ENCODE peak calls at places on chromosomes 11 and 22, in seven cellular contexts. L, U, B, Q, T, S and M are unnamed samples.

GRCh38 chr11:10659339-10660216 is 34.0 kb downstream of the IRAG1 start:
- DNase-seq in L (peak; percentile 73), U (no peak), B (no peak), Q (peak; percentile 77), T (peak; percentile 68), S (no peak), M (peak; percentile 75)

GRCh38 chr22:16601437-16602223 is 9.0 kb upstream of the CCT8L2 start:
- DNase-seq in L (no peak), U (peak; percentile 12), B (no peak), Q (no peak), T (peak; percentile 15), S (no peak), M (no peak)

GRCh38 chr22:24926428-24926725 is 20.1 kb downstream of the LHFPL7 start:
- DNase-seq in L (no peak), U (no peak), B (no peak), Q (no peak), T (no peak), S (no peak), M (no peak)

GRCh38 chr11:86606849-86607481 is 65.5 kb downstream of the ME3 start:
- DNase-seq in L (no peak), U (no peak), B (no peak), Q (no peak), T (no peak), S (no peak), M (no peak)

GRCh38 chr11:130798280-130798679 is 118.0 kb downstream of the SNX19 start:
- DNase-seq in L (peak; percentile 99), U (no peak), B (no peak), Q (no peak), T (no peak), S (no peak), M (no peak)

GRCh38 chr11:128095459-128096096 is 491.8 kb downstream of the ETS1 start:
- DNase-seq in L (peak; percentile 83), U (no peak), B (no peak), Q (no peak), T (no peak), S (no peak), M (no peak)

GRCh38 chr11:78851883-78852586 is 277.4 kb upstream of the NARS2 start:
- DNase-seq in L (no peak), U (no peak), B (no peak), Q (no peak), T (no peak), S (no peak), M (peak; percentile 25)

GRCh38 chr11:12389676-12390075 is 12.3 kb downstream of the PARVA start:
- DNase-seq in L (peak; percentile 97), U (no peak), B (no peak), Q (no peak), T (no peak), S (no peak), M (no peak)

GRCh38 chr11:10876168-10876567 is 18.3 kb upstream of the ZBED5 start:
- DNase-seq in L (no peak), U (no peak), B (no peak), Q (no peak), T (no peak), S (no peak), M (no peak)

GRCh38 chr11:121762820-121763219 is 310.1 kb upstream of the SORL1-AS1 start:
- DNase-seq in L (peak; percentile 8), U (no peak), B (no peak), Q (no peak), T (peak; percentile 29), S (no peak), M (peak; percentile 7)

GRCh38 chr11:2932850-2933251 is 3.6 kb upstream of the PHLDA2 start:
- DNase-seq in L (peak; percentile 87), U (no peak), B (no peak), Q (no peak), T (no peak), S (no peak), M (no peak)

GRCh38 chr11:2934611-2935239 is 5.5 kb upstream of the PHLDA2 start:
- DNase-seq in L (no peak), U (no peak), B (no peak), Q (no peak), T (no peak), S (no peak), M (no peak)

GRCh38 chr11:2934057-2934550 is 4.9 kb upstream of the PHLDA2 start:
- DNase-seq in L (no peak), U (no peak), B (no peak), Q (no peak), T (no peak), S (no peak), M (no peak)

GRCh38 chr11:2931771-2932738 is 2.8 kb upstream of the PHLDA2 start:
- DNase-seq in L (peak; percentile 22), U (peak; percentile 15), B (no peak), Q (no peak), T (no peak), S (no peak), M (no peak)

DNA sequence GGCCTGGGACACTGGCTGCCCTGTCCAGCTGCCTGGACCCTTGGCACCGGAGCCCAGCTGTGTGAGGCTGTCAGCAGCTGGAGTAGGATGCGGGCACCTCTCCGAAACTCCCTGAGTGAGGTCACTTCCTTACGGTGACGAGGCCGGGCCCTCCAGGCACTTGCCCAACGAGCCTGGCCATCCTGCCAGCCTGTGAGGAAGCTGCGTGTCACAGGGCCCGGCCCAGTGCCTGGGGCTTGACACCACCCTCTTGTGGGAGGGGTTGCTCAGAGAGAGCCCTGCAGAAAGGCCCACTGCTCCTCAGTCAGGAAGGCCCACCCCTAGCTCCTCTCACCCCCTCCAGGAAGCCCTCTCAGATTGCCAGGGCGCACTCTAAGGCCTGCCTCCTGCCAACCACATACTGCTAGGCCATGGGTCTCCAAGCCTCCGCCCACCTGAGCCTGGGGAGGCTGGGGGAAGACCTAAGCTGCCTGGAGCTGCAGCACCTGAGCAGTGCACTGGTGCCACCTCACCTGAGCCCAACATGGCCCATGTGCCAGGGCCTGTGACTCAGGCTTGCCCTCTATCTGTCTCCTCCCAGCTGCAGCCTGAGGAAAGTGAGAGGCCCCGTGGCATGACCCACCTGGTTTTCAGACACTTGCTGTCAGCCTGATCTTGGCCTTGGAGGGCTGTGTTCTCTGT is 4.3 kb upstream of the PHLDA2 start:
- DNase-seq in L (peak; percentile 98), U (no peak), B (peak; percentile 62), Q (peak; percentile 84), T (no peak), S (no peak), M (peak; percentile 72)
- H3K4me3 ChIP-seq in L (no peak overlapping the region), U (no peak overlapping the region), B (no peak overlapping the region), Q (no peak overlapping the region), T (no peak overlapping the region), S (no peak overlapping the region), M (no peak overlapping the region)

DNA sequence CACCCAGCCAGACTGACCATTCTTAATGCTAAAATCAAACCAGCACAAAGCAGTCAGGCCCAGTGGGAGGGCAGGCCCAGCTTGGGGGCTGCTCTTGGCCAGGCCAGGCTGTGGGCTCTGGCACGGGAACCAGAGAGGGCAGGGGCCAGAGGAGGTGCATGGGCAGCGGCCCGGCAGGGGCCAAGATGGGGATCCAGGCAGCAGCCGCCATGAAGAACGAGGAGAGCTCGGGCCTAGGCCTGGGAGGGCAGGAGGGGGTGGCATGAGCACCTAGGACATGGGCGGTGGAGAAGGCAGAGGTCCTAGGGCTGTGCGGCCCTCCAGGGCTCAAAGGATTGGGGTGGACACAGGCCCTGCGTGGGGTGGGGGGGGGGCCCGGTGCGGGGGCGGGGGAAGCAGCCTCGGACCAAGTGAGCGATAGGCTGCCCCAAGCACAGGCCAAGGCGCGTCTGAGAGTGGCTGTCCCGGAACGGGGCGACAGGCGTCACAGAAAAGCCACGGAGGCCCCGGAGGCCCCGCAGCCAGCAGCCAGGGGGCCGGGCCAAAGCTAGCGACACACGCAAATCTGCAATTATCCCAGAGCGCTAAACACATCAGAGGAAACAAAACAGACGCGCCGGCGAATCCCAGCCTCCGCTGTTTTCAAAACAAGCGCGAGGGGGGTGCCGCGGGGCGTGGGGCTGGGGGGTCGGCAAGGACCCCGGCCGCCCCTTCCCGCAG is 8.3 kb downstream of the PLXNB2 start:
- DNase-seq in L (no peak), U (no peak), B (no peak), Q (no peak), T (no peak), S (no peak), M (no peak)
- H3K4me1 ChIP-seq in L (peaks cover 68% of the 10 kb centered on the region), U (peaks cover 15% of the 10 kb centered on the region), B (peaks cover 32% of the 10 kb centered on the region), Q (peaks cover 64% of the 10 kb centered on the region), T (peaks cover 67% of the 10 kb centered on the region), S (peaks cover 24% of the 10 kb centered on the region), M (peaks cover 92% of the 10 kb centered on the region)

DNA sequence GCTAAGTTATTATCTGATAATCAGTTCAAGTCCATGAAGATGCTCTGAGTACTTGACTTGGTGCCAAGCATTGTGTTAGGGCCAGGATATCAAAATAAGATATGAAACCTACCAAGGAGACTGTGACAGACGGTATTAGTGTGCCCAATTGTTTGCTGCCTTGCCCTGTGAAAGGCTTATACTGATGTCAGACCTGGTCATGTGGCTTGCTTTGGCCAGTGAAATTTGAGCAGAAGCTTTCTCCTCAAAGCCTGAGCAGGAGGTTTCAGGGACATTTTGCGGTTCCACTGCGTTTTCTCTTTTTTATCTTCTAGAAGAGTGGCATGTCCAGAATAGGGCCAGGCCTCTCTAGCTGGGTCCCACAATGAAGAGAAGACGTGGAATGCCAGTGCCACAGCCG is 15.8 kb upstream of the PKNOX2 start:
- DNase-seq in L (no peak), U (no peak), B (no peak), Q (no peak), T (no peak), S (no peak), M (no peak)
- H3K27me3 ChIP-seq in L (peaks cover 3% of the 10 kb centered on the region), U (no peaks in the 10 kb centered on the region), B (no peaks in the 10 kb centered on the region), Q (no peaks in the 10 kb centered on the region), T (no peaks in the 10 kb centered on the region), S (peaks cover 57% of the 10 kb centered on the region), M (no peaks in the 10 kb centered on the region)

GRCh38 chr22:19903513-19903912 is 38.1 kb upstream of the COMT start:
- DNase-seq in L (no peak), U (no peak), B (no peak), Q (no peak), T (no peak), S (no peak), M (no peak)

GRCh38 chr22:19904881-19905618 is 36.5 kb upstream of the COMT start:
- DNase-seq in L (no peak), U (no peak), B (no peak), Q (no peak), T (no peak), S (no peak), M (no peak)

GRCh38 chr22:19905619-19906276 is 35.8 kb upstream of the COMT start:
- DNase-seq in L (no peak), U (no peak), B (no peak), Q (no peak), T (no peak), S (no peak), M (no peak)

GRCh38 chr22:19903031-19903430 is 38.5 kb upstream of the COMT start:
- DNase-seq in L (no peak), U (no peak), B (no peak), Q (no peak), T (no peak), S (no peak), M (no peak)

DNA sequence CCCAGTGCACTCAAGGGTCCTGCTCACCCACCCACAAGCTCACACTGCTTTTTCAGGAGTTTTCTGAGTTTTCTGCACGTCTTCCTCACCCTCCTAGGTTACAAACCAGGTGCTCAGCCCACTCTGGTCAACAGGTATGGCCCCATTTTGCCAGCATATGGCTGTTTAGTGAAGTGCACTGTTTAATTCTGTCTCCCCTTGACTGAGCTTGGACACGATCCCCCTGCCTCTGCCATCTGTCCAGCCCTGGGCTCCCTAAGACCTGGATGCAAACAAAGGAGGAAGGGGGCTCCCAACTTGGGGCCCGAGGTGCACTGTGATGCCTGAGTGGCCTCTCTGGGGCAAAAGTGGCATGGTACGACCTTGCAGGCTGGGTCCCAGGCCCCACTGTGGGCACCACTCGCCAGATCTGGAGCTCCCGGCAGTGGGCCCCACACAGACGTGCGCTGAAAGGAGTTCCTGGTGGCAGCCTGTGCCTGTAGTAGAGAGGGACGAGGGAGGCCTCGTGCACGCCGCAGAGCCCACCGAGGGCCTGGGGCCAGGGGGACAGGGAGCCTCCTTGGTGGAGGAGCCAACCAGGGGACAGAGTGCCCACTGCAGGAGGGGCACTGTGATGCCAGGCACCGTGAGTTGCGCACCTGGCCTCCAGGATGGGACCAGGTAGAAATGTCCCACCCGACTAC is 37.3 kb upstream of the COMT start:
- DNase-seq in L (no peak), U (no peak), B (no peak), Q (no peak), T (no peak), S (no peak), M (no peak)
- H3K4me3 ChIP-seq in L (no peak overlapping the region), U (no peak overlapping the region), B (no peak overlapping the region), Q (no peak overlapping the region), T (no peak overlapping the region), S (no peak overlapping the region), M (no peak overlapping the region)